ENCODE peak calls at places on chromosome 10, in seven cellular contexts. V, P, M, K, F, Z and U are unnamed samples. For H3K4me1, the result is how much of the 10 kb centered on the place peaks cover.

GRCh38 chr10:16999665-17000451 is 129.8 kb downstream of the CUBN start:
- DNase-seq in M (peak), F (no peak), Z (no peak), V (peak), K (peak), P (no peak), U (no peak)

GRCh38 chr10:30114871-30115270 is 55.5 kb upstream of the JCAD start:
- DNase-seq in K (no peak), V (no peak), F (no peak), Z (no peak), P (no peak), M (peak), U (no peak)

GRCh38 chr10:4051408-4052151 is 266.6 kb upstream of the KLF6 start:
- DNase-seq in K (no peak), P (no peak), M (no peak), Z (no peak), F (no peak), V (no peak), U (no peak)

GRCh38 chr10:79116363-79116762 is 47.6 kb downstream of the ZMIZ1 start:
- DNase-seq in V (no peak), Z (no peak), P (no peak), M (no peak), F (no peak), K (no peak), U (no peak)

GRCh38 chr10:72276421-72277339 is 3.0 kb downstream of the DDIT4 start:
- DNase-seq in P (no peak), F (peak), Z (peak), K (no peak), M (peak), V (no peak), U (no peak)

GRCh38 chr10:110803830-110804338 is 67.8 kb upstream of the PDCD4 start:
- DNase-seq in M (peak), K (no peak), V (no peak), Z (no peak), P (peak), F (peak), U (no peak)

GRCh38 chr10:88793747-88794299 is 8.7 kb upstream of the LIPM start:
- DNase-seq in M (peak), F (no peak), K (no peak), P (no peak), V (no peak), Z (no peak), U (no peak)

GRCh38 chr10:43683451-43684197 is 34.9 kb upstream of the ZNF32 start:
- DNase-seq in P (no peak), M (peak), F (peak), V (no peak), Z (no peak), K (no peak), U (no peak)

GRCh38 chr10:58742141-58742540 is 229.5 kb downstream of the BICC1 start:
- DNase-seq in Z (no peak), F (no peak), M (peak), P (no peak), K (no peak), V (no peak), U (no peak)

GRCh38 chr10:101818958-101819633 is 852 bp upstream of the OGA start:
- DNase-seq in P (no peak), K (no peak), F (peak), Z (no peak), V (no peak), M (no peak), U (peak)

GRCh38 chr10:31935678-31936077 is 7.0 kb upstream of the ARHGAP12 start:
- DNase-seq in M (no peak), P (no peak), V (no peak), F (no peak), K (no peak), Z (no peak), U (no peak)

GRCh38 chr10:33815776-33816175 is 481.3 kb upstream of the NRP1 start:
- DNase-seq in F (no peak), V (no peak), Z (no peak), P (no peak), K (no peak), M (no peak), U (no peak)

DNA sequence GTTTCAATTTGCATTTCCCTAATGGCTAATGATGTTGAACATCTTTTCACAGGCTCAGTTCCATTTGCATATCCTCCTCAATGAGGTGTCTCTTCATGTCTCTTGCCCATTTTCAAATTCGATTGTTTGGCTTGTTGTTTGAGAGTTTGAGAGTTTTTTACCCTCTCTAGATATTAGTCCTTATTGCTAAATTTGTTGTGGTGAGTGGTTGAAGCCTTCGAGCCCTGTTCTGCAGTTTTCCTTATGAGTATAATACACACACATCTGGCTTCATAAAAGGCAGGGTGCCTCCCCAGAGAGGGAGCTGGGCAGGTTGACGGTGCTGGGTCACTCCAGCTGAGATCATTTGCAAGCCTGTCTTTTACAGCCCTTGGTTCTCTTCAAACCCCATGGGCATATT is 65.1 kb downstream of the RGS10 start:
- DNase-seq in Z (no peak), F (no peak), P (no peak), K (no peak), M (no peak), V (no peak), U (no peak)
- TF ChIP-seq POLR2A in Z (no peak), F (no peak), P (no peak), K (no peak), M (no peak), V (no peak), U (no peak)

GRCh38 chr10:86862786-86863185 is 94.6 kb downstream of the MMRN2 start:
- DNase-seq in V (no peak), F (peak), M (no peak), K (no peak), Z (no peak), P (no peak), U (no peak)
- TF ChIP-seq CTCF in V (no peak), F (no peak), M (no peak), K (no peak), Z (no peak), P (no peak), U (no peak)

GRCh38 chr10:2950546-2950945 is 116.8 kb upstream of the PFKP start:
- DNase-seq in M (no peak), F (no peak), K (no peak), P (no peak), V (no peak), Z (no peak), U (no peak)

GRCh38 chr10:2948127-2948854 is 119.1 kb upstream of the PFKP start:
- DNase-seq in M (no peak), Z (no peak), F (no peak), K (no peak), V (no peak), P (no peak), U (no peak)

GRCh38 chr10:2951235-2951835 is 116.0 kb upstream of the PFKP start:
- DNase-seq in P (no peak), F (no peak), Z (no peak), K (no peak), M (no peak), V (no peak), U (no peak)

GRCh38 chr10:2949948-2950354 is 117.4 kb upstream of the PFKP start:
- DNase-seq in M (peak), P (peak), F (no peak), K (no peak), Z (no peak), V (no peak), U (no peak)

GRCh38 chr10:2949221-2949947 is 118.0 kb upstream of the PFKP start:
- DNase-seq in M (no peak), P (no peak), F (no peak), Z (no peak), K (no peak), V (no peak), U (no peak)
- H3K4me1 ChIP-seq in M (under half), P (under half), F (under half), Z (under half), K (under half), V (under half), U (under half)

GRCh38 chr10:73625004-73625883 is 16.0 kb downstream of the MYOZ1 start:
- DNase-seq in Z (no peak), V (no peak), P (peak), K (no peak), F (no peak), M (peak), U (no peak)

GRCh38 chr10:73627300-73627699 is 14.0 kb downstream of the MYOZ1 start:
- DNase-seq in P (no peak), V (no peak), K (no peak), Z (no peak), F (no peak), M (no peak), U (no peak)

GRCh38 chr10:73628405-73628804 is 12.9 kb downstream of the MYOZ1 start:
- DNase-seq in P (no peak), K (no peak), F (no peak), Z (no peak), V (no peak), M (no peak), U (no peak)

GRCh38 chr10:73629165-73629564 is 12.1 kb downstream of the MYOZ1 start:
- DNase-seq in Z (no peak), V (no peak), F (no peak), M (no peak), K (no peak), P (no peak), U (no peak)

DNA sequence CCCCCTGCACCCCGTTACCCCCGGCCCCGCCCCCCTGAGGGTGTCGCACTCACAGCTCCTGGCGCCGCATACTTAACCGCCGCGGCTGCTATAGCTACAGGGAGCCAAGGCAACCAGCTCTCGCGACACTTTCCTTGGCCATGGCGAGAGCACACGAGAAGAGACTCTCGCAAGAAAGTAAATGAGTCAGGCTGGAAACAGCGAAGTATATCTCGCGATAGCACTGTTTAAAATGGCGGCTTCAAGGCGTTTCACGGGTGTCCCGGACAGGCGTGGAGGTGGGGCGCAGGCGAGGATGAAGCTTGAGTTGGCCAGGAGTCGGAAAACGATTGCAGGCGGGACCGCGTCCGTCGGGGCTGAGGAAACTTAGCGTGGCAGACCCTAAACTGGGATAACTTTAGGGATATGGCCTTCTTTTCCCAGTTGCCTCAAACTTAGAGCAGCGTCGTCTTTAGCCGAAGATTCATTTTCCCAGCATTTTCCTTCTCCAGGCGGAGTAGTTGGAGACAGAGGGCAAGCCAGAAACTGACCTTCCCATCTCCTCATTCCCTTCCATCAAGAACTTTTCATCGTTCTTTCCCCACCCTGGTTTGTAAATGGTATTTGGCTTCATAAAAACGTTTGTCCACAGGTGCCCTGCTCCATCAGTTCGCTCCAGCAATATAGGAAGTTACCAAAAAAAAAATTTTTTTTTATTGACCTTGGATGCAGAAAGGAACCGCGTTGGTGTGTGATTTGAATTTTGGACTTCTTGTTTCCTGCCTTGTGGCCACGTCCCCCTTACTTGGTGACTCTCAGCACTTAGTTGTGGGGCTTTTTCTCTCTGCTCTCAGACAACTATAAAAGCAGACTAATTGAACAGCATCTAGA is 15.2 kb downstream of the MYOZ1 start:
- DNase-seq in P (peak), K (peak), F (peak), Z (peak), V (peak), M (peak), U (peak)
- TF ChIP-seq POLR2A in P (peak), K (no peak), F (peak), Z (no peak), V (peak), M (peak), U (no peak)

GRCh38 chr10:94398762-94399161 is 3.6 kb upstream of the TBC1D12 start:
- DNase-seq in Z (no peak), V (no peak), K (no peak), M (no peak), P (no peak), F (no peak), U (no peak)
- TF ChIP-seq CTCF in Z (no peak), V (no peak), K (no peak), M (no peak), P (no peak), F (no peak), U (no peak)